ENCODE peak calls at places on chromosomes 2 and 18, in ten cellular contexts. One of them, this sample, is unnamed.

GRCh38 chr18:77472486-77472885 is 222.8 kb downstream of the GALR1 start:
- DNase-seq in sigmoid colon: no peak
- DNase-seq in ovary: no peak
- DNase-seq in occipital lobe: no peak
- DNase-seq in stimulated activated CD8-positive, alpha-beta memory T cell treated with anti-CD3 and anti-CD28 coated beads, Interleukin-4, amount 100 ng/mL, for 1 hour: no peak
- DNase-seq in NCI-H2081: no peak
- DNase-seq in Karpas-422: no peak
- DNase-seq in heart right ventricle: no peak
- DNase-seq in substantia nigra: no peak
- DNase-seq in T-helper 1 cell: no peak
- DNase-seq in this sample: no peak

GRCh38 chr2:113156278-113157107 is 17.3 kb upstream of the PSD4 start:
- DNase-seq in sigmoid colon: no peak
- DNase-seq in ovary: no peak
- DNase-seq in occipital lobe: no peak
- DNase-seq in stimulated activated CD8-positive, alpha-beta memory T cell treated with anti-CD3 and anti-CD28 coated beads, Interleukin-4, amount 100 ng/mL, for 1 hour: no peak
- DNase-seq in NCI-H2081: peak
- DNase-seq in Karpas-422: no peak
- DNase-seq in heart right ventricle: no peak
- DNase-seq in substantia nigra: no peak
- DNase-seq in T-helper 1 cell: no peak
- DNase-seq in this sample: no peak

GRCh38 chr2:200403794-200404193 is 97.3 kb downstream of the SPATS2L start:
- DNase-seq in sigmoid colon: no peak
- DNase-seq in ovary: no peak
- DNase-seq in occipital lobe: no peak
- DNase-seq in stimulated activated CD8-positive, alpha-beta memory T cell treated with anti-CD3 and anti-CD28 coated beads, Interleukin-4, amount 100 ng/mL, for 1 hour: no peak
- DNase-seq in NCI-H2081: no peak
- DNase-seq in Karpas-422: no peak
- DNase-seq in heart right ventricle: no peak
- DNase-seq in substantia nigra: no peak
- DNase-seq in T-helper 1 cell: no peak
- DNase-seq in this sample: no peak

GRCh38 chr2:48954311-48954710 is 198.8 kb upstream of the LHCGR start:
- DNase-seq in sigmoid colon: no peak
- DNase-seq in ovary: no peak
- DNase-seq in occipital lobe: no peak
- DNase-seq in stimulated activated CD8-positive, alpha-beta memory T cell treated with anti-CD3 and anti-CD28 coated beads, Interleukin-4, amount 100 ng/mL, for 1 hour: no peak
- DNase-seq in NCI-H2081: no peak
- DNase-seq in Karpas-422: no peak
- DNase-seq in heart right ventricle: no peak
- DNase-seq in substantia nigra: no peak
- DNase-seq in T-helper 1 cell: no peak
- DNase-seq in this sample: no peak

GRCh38 chr18:69839989-69840388 is 107.7 kb downstream of the CD226 start:
- DNase-seq in sigmoid colon: no peak
- DNase-seq in ovary: no peak
- DNase-seq in occipital lobe: no peak
- DNase-seq in stimulated activated CD8-positive, alpha-beta memory T cell treated with anti-CD3 and anti-CD28 coated beads, Interleukin-4, amount 100 ng/mL, for 1 hour: no peak
- DNase-seq in NCI-H2081: peak
- DNase-seq in Karpas-422: no peak
- DNase-seq in heart right ventricle: no peak
- DNase-seq in substantia nigra: no peak
- DNase-seq in T-helper 1 cell: no peak
- DNase-seq in this sample: no peak

GRCh38 chr2:4291430-4291829 is 588.1 kb downstream of the DCDC2C start:
- DNase-seq in sigmoid colon: no peak
- DNase-seq in ovary: no peak
- DNase-seq in occipital lobe: no peak
- DNase-seq in stimulated activated CD8-positive, alpha-beta memory T cell treated with anti-CD3 and anti-CD28 coated beads, Interleukin-4, amount 100 ng/mL, for 1 hour: no peak
- DNase-seq in NCI-H2081: no peak
- DNase-seq in Karpas-422: no peak
- DNase-seq in heart right ventricle: no peak
- DNase-seq in substantia nigra: no peak
- DNase-seq in T-helper 1 cell: no peak
- DNase-seq in this sample: no peak

GRCh38 chr2:173359231-173359630 is 4.6 kb downstream of the CDCA7 start:
- DNase-seq in sigmoid colon: no peak
- DNase-seq in ovary: no peak
- DNase-seq in occipital lobe: no peak
- DNase-seq in stimulated activated CD8-positive, alpha-beta memory T cell treated with anti-CD3 and anti-CD28 coated beads, Interleukin-4, amount 100 ng/mL, for 1 hour: no peak
- DNase-seq in NCI-H2081: no peak
- DNase-seq in Karpas-422: no peak
- DNase-seq in heart right ventricle: no peak
- DNase-seq in substantia nigra: no peak
- DNase-seq in T-helper 1 cell: peak
- DNase-seq in this sample: no peak

GRCh38 chr18:24544141-24544498 is 83.7 kb downstream of the HRH4 start:
- DNase-seq in sigmoid colon: no peak
- DNase-seq in ovary: no peak
- DNase-seq in occipital lobe: no peak
- DNase-seq in stimulated activated CD8-positive, alpha-beta memory T cell treated with anti-CD3 and anti-CD28 coated beads, Interleukin-4, amount 100 ng/mL, for 1 hour: no peak
- DNase-seq in NCI-H2081: peak
- DNase-seq in Karpas-422: peak
- DNase-seq in heart right ventricle: peak
- DNase-seq in substantia nigra: no peak
- DNase-seq in T-helper 1 cell: no peak
- DNase-seq in this sample: no peak

GRCh38 chr18:75475228-75475627 is 47.7 kb upstream of the SMIM21 start:
- DNase-seq in sigmoid colon: no peak
- DNase-seq in ovary: no peak
- DNase-seq in occipital lobe: no peak
- DNase-seq in stimulated activated CD8-positive, alpha-beta memory T cell treated with anti-CD3 and anti-CD28 coated beads, Interleukin-4, amount 100 ng/mL, for 1 hour: no peak
- DNase-seq in NCI-H2081: no peak
- DNase-seq in Karpas-422: no peak
- DNase-seq in heart right ventricle: no peak
- DNase-seq in substantia nigra: no peak
- DNase-seq in T-helper 1 cell: no peak
- DNase-seq in this sample: no peak

GRCh38 chr2:179686069-179686468 is 175.3 kb downstream of the ZNF385B start:
- DNase-seq in sigmoid colon: no peak
- DNase-seq in ovary: no peak
- DNase-seq in occipital lobe: no peak
- DNase-seq in stimulated activated CD8-positive, alpha-beta memory T cell treated with anti-CD3 and anti-CD28 coated beads, Interleukin-4, amount 100 ng/mL, for 1 hour: no peak
- DNase-seq in NCI-H2081: no peak
- DNase-seq in Karpas-422: no peak
- DNase-seq in heart right ventricle: no peak
- DNase-seq in substantia nigra: no peak
- DNase-seq in T-helper 1 cell: no peak
- DNase-seq in this sample: no peak

GRCh38 chr2:99858951-99859596 is 283.3 kb downstream of the AFF3 start:
- DNase-seq in sigmoid colon: no peak
- DNase-seq in ovary: no peak
- DNase-seq in occipital lobe: no peak
- DNase-seq in stimulated activated CD8-positive, alpha-beta memory T cell treated with anti-CD3 and anti-CD28 coated beads, Interleukin-4, amount 100 ng/mL, for 1 hour: no peak
- DNase-seq in NCI-H2081: no peak
- DNase-seq in Karpas-422: no peak
- DNase-seq in heart right ventricle: no peak
- DNase-seq in substantia nigra: no peak
- DNase-seq in T-helper 1 cell: no peak
- DNase-seq in this sample: no peak

GRCh38 chr2:240815761-240816583 is 4.0 kb downstream of the KIF1A start:
- DNase-seq in sigmoid colon: peak
- DNase-seq in ovary: no peak
- DNase-seq in occipital lobe: no peak
- DNase-seq in stimulated activated CD8-positive, alpha-beta memory T cell treated with anti-CD3 and anti-CD28 coated beads, Interleukin-4, amount 100 ng/mL, for 1 hour: no peak
- DNase-seq in NCI-H2081: no peak
- DNase-seq in Karpas-422: no peak
- DNase-seq in heart right ventricle: no peak
- DNase-seq in substantia nigra: no peak
- DNase-seq in T-helper 1 cell: no peak
- DNase-seq in this sample: no peak

GRCh38 chr2:68951899-68952298 is 794 bp downstream of the GKN2 start:
- DNase-seq in sigmoid colon: no peak
- DNase-seq in ovary: no peak
- DNase-seq in occipital lobe: no peak
- DNase-seq in stimulated activated CD8-positive, alpha-beta memory T cell treated with anti-CD3 and anti-CD28 coated beads, Interleukin-4, amount 100 ng/mL, for 1 hour: no peak
- DNase-seq in NCI-H2081: no peak
- DNase-seq in Karpas-422: no peak
- DNase-seq in heart right ventricle: no peak
- DNase-seq in substantia nigra: no peak
- DNase-seq in T-helper 1 cell: no peak
- DNase-seq in this sample: no peak

GRCh38 chr2:201909961-201910361 is 103.6 kb downstream of the CDK15 start:
- DNase-seq in sigmoid colon: no peak
- DNase-seq in ovary: no peak
- DNase-seq in occipital lobe: no peak
- DNase-seq in stimulated activated CD8-positive, alpha-beta memory T cell treated with anti-CD3 and anti-CD28 coated beads, Interleukin-4, amount 100 ng/mL, for 1 hour: no peak
- DNase-seq in NCI-H2081: no peak
- DNase-seq in Karpas-422: peak
- DNase-seq in heart right ventricle: no peak
- DNase-seq in substantia nigra: no peak
- DNase-seq in T-helper 1 cell: peak
- DNase-seq in this sample: no peak

GRCh38 chr2:107588960-107589542 is 237.6 kb upstream of the RGPD4 start:
- DNase-seq in sigmoid colon: no peak
- DNase-seq in ovary: no peak
- DNase-seq in occipital lobe: no peak
- DNase-seq in stimulated activated CD8-positive, alpha-beta memory T cell treated with anti-CD3 and anti-CD28 coated beads, Interleukin-4, amount 100 ng/mL, for 1 hour: no peak
- DNase-seq in NCI-H2081: peak
- DNase-seq in Karpas-422: no peak
- DNase-seq in heart right ventricle: no peak
- DNase-seq in substantia nigra: no peak
- DNase-seq in T-helper 1 cell: no peak
- DNase-seq in this sample: no peak

GRCh38 chr2:188676012-188676405 is 298.2 kb upstream of the COL3A1 start:
- DNase-seq in sigmoid colon: no peak
- DNase-seq in ovary: no peak
- DNase-seq in occipital lobe: no peak
- DNase-seq in stimulated activated CD8-positive, alpha-beta memory T cell treated with anti-CD3 and anti-CD28 coated beads, Interleukin-4, amount 100 ng/mL, for 1 hour: no peak
- DNase-seq in NCI-H2081: no peak
- DNase-seq in Karpas-422: no peak
- DNase-seq in heart right ventricle: no peak
- DNase-seq in substantia nigra: no peak
- DNase-seq in T-helper 1 cell: no peak
- DNase-seq in this sample: no peak

GRCh38 chr2:206955253-206955652 is 15.9 kb downstream of the CPO start:
- DNase-seq in sigmoid colon: no peak
- DNase-seq in ovary: no peak
- DNase-seq in occipital lobe: no peak
- DNase-seq in stimulated activated CD8-positive, alpha-beta memory T cell treated with anti-CD3 and anti-CD28 coated beads, Interleukin-4, amount 100 ng/mL, for 1 hour: no peak
- DNase-seq in NCI-H2081: no peak
- DNase-seq in Karpas-422: no peak
- DNase-seq in heart right ventricle: no peak
- DNase-seq in substantia nigra: no peak
- DNase-seq in T-helper 1 cell: no peak
- DNase-seq in this sample: no peak

GRCh38 chr2:70835643-70836042 is at the start of gene CD207:
- DNase-seq in sigmoid colon: no peak
- DNase-seq in ovary: no peak
- DNase-seq in occipital lobe: no peak
- DNase-seq in stimulated activated CD8-positive, alpha-beta memory T cell treated with anti-CD3 and anti-CD28 coated beads, Interleukin-4, amount 100 ng/mL, for 1 hour: no peak
- DNase-seq in NCI-H2081: no peak
- DNase-seq in Karpas-422: no peak
- DNase-seq in heart right ventricle: no peak
- DNase-seq in substantia nigra: no peak
- DNase-seq in T-helper 1 cell: no peak
- DNase-seq in this sample: no peak

GRCh38 chr2:84958135-84959044 is 12.6 kb upstream of the KCMF1 start:
- DNase-seq in sigmoid colon: peak
- DNase-seq in ovary: no peak
- DNase-seq in occipital lobe: no peak
- DNase-seq in stimulated activated CD8-positive, alpha-beta memory T cell treated with anti-CD3 and anti-CD28 coated beads, Interleukin-4, amount 100 ng/mL, for 1 hour: no peak
- DNase-seq in NCI-H2081: peak
- DNase-seq in Karpas-422: no peak
- DNase-seq in heart right ventricle: no peak
- DNase-seq in substantia nigra: no peak
- DNase-seq in T-helper 1 cell: no peak
- DNase-seq in this sample: no peak

GRCh38 chr2:219213486-219214071 is 5.2 kb downstream of the ABCB6 start:
- DNase-seq in sigmoid colon: peak
- DNase-seq in ovary: no peak
- DNase-seq in occipital lobe: no peak
- DNase-seq in stimulated activated CD8-positive, alpha-beta memory T cell treated with anti-CD3 and anti-CD28 coated beads, Interleukin-4, amount 100 ng/mL, for 1 hour: no peak
- DNase-seq in NCI-H2081: no peak
- DNase-seq in Karpas-422: peak
- DNase-seq in heart right ventricle: no peak
- DNase-seq in substantia nigra: no peak
- DNase-seq in T-helper 1 cell: no peak
- DNase-seq in this sample: no peak

GRCh38 chr18:323253-323622 is 55.4 kb upstream of the THOC1 start:
- DNase-seq in sigmoid colon: no peak
- DNase-seq in ovary: no peak
- DNase-seq in occipital lobe: no peak
- DNase-seq in stimulated activated CD8-positive, alpha-beta memory T cell treated with anti-CD3 and anti-CD28 coated beads, Interleukin-4, amount 100 ng/mL, for 1 hour: no peak
- DNase-seq in NCI-H2081: no peak
- DNase-seq in Karpas-422: no peak
- DNase-seq in heart right ventricle: no peak
- DNase-seq in substantia nigra: no peak
- DNase-seq in T-helper 1 cell: no peak
- DNase-seq in this sample: no peak

GRCh38 chr2:129892360-129892759 is 87.1 kb upstream of the RAB6C start:
- DNase-seq in sigmoid colon: no peak
- DNase-seq in ovary: no peak
- DNase-seq in occipital lobe: no peak
- DNase-seq in stimulated activated CD8-positive, alpha-beta memory T cell treated with anti-CD3 and anti-CD28 coated beads, Interleukin-4, amount 100 ng/mL, for 1 hour: no peak
- DNase-seq in NCI-H2081: no peak
- DNase-seq in Karpas-422: no peak
- DNase-seq in heart right ventricle: no peak
- DNase-seq in substantia nigra: no peak
- DNase-seq in T-helper 1 cell: no peak
- DNase-seq in this sample: no peak

GRCh38 chr2:149329470-149330126 is 789 bp upstream of the LYPD6 start:
- DNase-seq in sigmoid colon: peak
- DNase-seq in ovary: peak
- DNase-seq in occipital lobe: no peak
- DNase-seq in stimulated activated CD8-positive, alpha-beta memory T cell treated with anti-CD3 and anti-CD28 coated beads, Interleukin-4, amount 100 ng/mL, for 1 hour: no peak
- DNase-seq in NCI-H2081: peak
- DNase-seq in Karpas-422: no peak
- DNase-seq in heart right ventricle: peak
- DNase-seq in substantia nigra: peak
- DNase-seq in T-helper 1 cell: no peak
- DNase-seq in this sample: no peak

GRCh38 chr2:66555511-66556324 is 120.8 kb downstream of the MEIS1 start:
- DNase-seq in sigmoid colon: no peak
- DNase-seq in ovary: peak
- DNase-seq in occipital lobe: no peak
- DNase-seq in stimulated activated CD8-positive, alpha-beta memory T cell treated with anti-CD3 and anti-CD28 coated beads, Interleukin-4, amount 100 ng/mL, for 1 hour: no peak
- DNase-seq in NCI-H2081: peak
- DNase-seq in Karpas-422: peak
- DNase-seq in heart right ventricle: no peak
- DNase-seq in substantia nigra: peak
- DNase-seq in T-helper 1 cell: no peak
- DNase-seq in this sample: no peak

GRCh38 chr2:109516445-109517117 is 97.2 kb downstream of the SEPTIN10 start:
- DNase-seq in sigmoid colon: no peak
- DNase-seq in ovary: no peak
- DNase-seq in occipital lobe: no peak
- DNase-seq in stimulated activated CD8-positive, alpha-beta memory T cell treated with anti-CD3 and anti-CD28 coated beads, Interleukin-4, amount 100 ng/mL, for 1 hour: no peak
- DNase-seq in NCI-H2081: peak
- DNase-seq in Karpas-422: peak
- DNase-seq in heart right ventricle: no peak
- DNase-seq in substantia nigra: no peak
- DNase-seq in T-helper 1 cell: peak
- DNase-seq in this sample: no peak

GRCh38 chr18:23835506-23835905 is 146.3 kb downstream of the LAMA3 start:
- DNase-seq in sigmoid colon: no peak
- DNase-seq in ovary: no peak
- DNase-seq in occipital lobe: no peak
- DNase-seq in stimulated activated CD8-positive, alpha-beta memory T cell treated with anti-CD3 and anti-CD28 coated beads, Interleukin-4, amount 100 ng/mL, for 1 hour: no peak
- DNase-seq in NCI-H2081: no peak
- DNase-seq in Karpas-422: no peak
- DNase-seq in heart right ventricle: no peak
- DNase-seq in substantia nigra: no peak
- DNase-seq in T-helper 1 cell: no peak
- DNase-seq in this sample: no peak

GRCh38 chr18:63119647-63120046 is 199.9 kb downstream of the BCL2 start:
- DNase-seq in sigmoid colon: no peak
- DNase-seq in ovary: no peak
- DNase-seq in occipital lobe: peak
- DNase-seq in stimulated activated CD8-positive, alpha-beta memory T cell treated with anti-CD3 and anti-CD28 coated beads, Interleukin-4, amount 100 ng/mL, for 1 hour: no peak
- DNase-seq in NCI-H2081: peak
- DNase-seq in Karpas-422: no peak
- DNase-seq in heart right ventricle: no peak
- DNase-seq in substantia nigra: peak
- DNase-seq in T-helper 1 cell: peak
- DNase-seq in this sample: no peak

GRCh38 chr2:192183296-192183695 is 11.4 kb downstream of the TMEFF2 start:
- DNase-seq in sigmoid colon: no peak
- DNase-seq in ovary: no peak
- DNase-seq in occipital lobe: no peak
- DNase-seq in stimulated activated CD8-positive, alpha-beta memory T cell treated with anti-CD3 and anti-CD28 coated beads, Interleukin-4, amount 100 ng/mL, for 1 hour: no peak
- DNase-seq in NCI-H2081: no peak
- DNase-seq in Karpas-422: no peak
- DNase-seq in heart right ventricle: no peak
- DNase-seq in substantia nigra: no peak
- DNase-seq in T-helper 1 cell: no peak
- DNase-seq in this sample: no peak